ENCODE peak calls at places on chromosomes 5 and 9, in eight cellular contexts. R, H, J, P, M, B, I and N are unnamed samples.

GRCh38 chr9:93267091-93267541 is 83.2 kb downstream of the WNK2 start:
- DNase-seq in R (no peak), H (no peak), J (no peak), P (no peak), M (peak; percentile 7), B (no peak), I (peak; percentile 24), N (no peak)

GRCh38 chr9:127172066-127172707 is 49.8 kb upstream of the ANGPTL2 start:
- DNase-seq in R (peak; percentile 32), H (no peak), J (no peak), P (no peak), M (no peak), B (no peak), I (no peak), N (no peak)

GRCh38 chr5:6328173-6328572 is 50.2 kb downstream of the MED10 start:
- DNase-seq in R (no peak), H (peak; percentile 86), J (no peak), P (peak; percentile 73), M (no peak), B (peak; percentile 22), I (no peak), N (no peak)

GRCh38 chr9:116355153-116355827 is 201.7 kb downstream of the PAPPA start:
- DNase-seq in R (no peak), H (no peak), J (no peak), P (no peak), M (no peak), B (no peak), I (peak; percentile 41), N (no peak)

GRCh38 chr5:136115183-136115865 is 17.3 kb upstream of the SMAD5 start:
- DNase-seq in R (no peak), H (no peak), J (no peak), P (no peak), M (no peak), B (no peak), I (no peak), N (no peak)

GRCh38 chr9:116555556-116556180 is 131.4 kb upstream of the TRIM32 start:
- DNase-seq in R (no peak), H (no peak), J (no peak), P (no peak), M (no peak), B (no peak), I (no peak), N (no peak)

GRCh38 chr9:126363847-126364671 is 37.4 kb downstream of the MVB12B start:
- DNase-seq in R (peak; percentile 33), H (no peak), J (no peak), P (no peak), M (no peak), B (no peak), I (no peak), N (no peak)

GRCh38 chr5:72452515-72453259 is 54.5 kb downstream of the ZNF366 start:
- DNase-seq in R (peak; percentile 39), H (no peak), J (no peak), P (no peak), M (peak; percentile 81), B (peak; percentile 80), I (peak; percentile 76), N (no peak)

GRCh38 chr9:89564257-89564878 is 40.4 kb upstream of the GADD45G start:
- DNase-seq in R (no peak), H (no peak), J (no peak), P (peak; percentile 5), M (no peak), B (no peak), I (no peak), N (no peak)

GRCh38 chr9:133591116-133591910 is 17.9 kb downstream of the FAM163B start:
- DNase-seq in R (no peak), H (no peak), J (no peak), P (no peak), M (no peak), B (no peak), I (no peak), N (no peak)

GRCh38 chr9:27151693-27152397 is 42.8 kb downstream of the TEK start:
- DNase-seq in R (no peak), H (no peak), J (no peak), P (no peak), M (peak; percentile 64), B (no peak), I (no peak), N (no peak)

GRCh38 chr9:68685770-68686169 is 19.3 kb upstream of the PIP5K1B start:
- DNase-seq in R (no peak), H (no peak), J (no peak), P (no peak), M (peak; percentile 18), B (peak; percentile 54), I (peak; percentile 53), N (no peak)

GRCh38 chr5:80125962-80126480 is 90.9 kb downstream of the THBS4 start:
- DNase-seq in R (no peak), H (no peak), J (no peak), P (no peak), M (peak; percentile 49), B (peak; percentile 49), I (no peak), N (no peak)

GRCh38 chr9:15278839-15279238 is 28.2 kb downstream of the TTC39B start:
- DNase-seq in R (no peak), H (no peak), J (no peak), P (no peak), M (no peak), B (no peak), I (no peak), N (no peak)

GRCh38 chr5:137453476-137454080 is 45.5 kb downstream of the SPOCK1 start:
- DNase-seq in R (peak; percentile 8), H (peak; percentile 52), J (no peak), P (peak; percentile 69), M (peak; percentile 24), B (no peak), I (no peak), N (no peak)

GRCh38 chr9:111900934-111901612 is 4.5 kb downstream of the UGCG start:
- DNase-seq in R (no peak), H (no peak), J (no peak), P (no peak), M (no peak), B (no peak), I (no peak), N (no peak)

GRCh38 chr5:149341846-149342245 is 3.5 kb upstream of the GRPEL2 start:
- DNase-seq in R (no peak), H (no peak), J (no peak), P (no peak), M (no peak), B (no peak), I (no peak), N (no peak)